ENCODE peak calls at places on chromosomes 13 and 19, in seven cellular contexts. Y is SW480; G is IMR-90; J is DMS153; V is stimulated activated naive CD8-positive, alpha-beta T cell treated with anti-CD3 and anti-CD28 coated beads, Interleukin-15, amount 100 ng/mL, for 72 hours; N is activated CD4-positive, alpha-beta T cell treated with anti-CD3 and anti-CD28 coated beads, Interleukin-2, amount 10 ng/mL, durations not matched to agents 7 days and 5 days; P is stimulated activated CD8-positive, alpha-beta memory T cell treated with anti-CD3 and anti-CD28 coated beads, Interleukin-12 subunit alpha, Interleukin-12 subunit beta, amount 100 ng/mL, for 4 hours. S is an unnamed sample.

GRCh38 chr13:51823861-51824260 is 19.9 kb upstream of the DHRS12 start:
- DNase-seq in Y (no peak), G (no peak), J (no peak), V (no peak), N (no peak), P (no peak), S (no peak)

GRCh38 chr13:99969368-99969933 is 2.1 kb downstream of the ZIC5 start:
- DNase-seq in Y (no peak), G (no peak), J (no peak), V (no peak), N (no peak), P (no peak), S (no peak)

GRCh38 chr13:45179428-45179827 is 21.4 kb downstream of the KCTD4 start:
- DNase-seq in Y (no peak), G (peak; percentile 63), J (no peak), V (no peak), N (no peak), P (no peak), S (no peak)

GRCh38 chr13:20923272-20923671 is 20.7 kb upstream of the XPO4 start:
- DNase-seq in Y (no peak), G (no peak), J (no peak), V (no peak), N (no peak), P (no peak), S (no peak)

GRCh38 chr19:29623726-29624488 is 17.8 kb downstream of the POP4 start:
- DNase-seq in Y (no peak), G (no peak), J (no peak), V (peak; percentile 38), N (peak; percentile 58), P (no peak), S (no peak)

GRCh38 chr13:79663420-79663819 is 182.5 kb downstream of the NDFIP2 start:
- DNase-seq in Y (no peak), G (no peak), J (no peak), V (no peak), N (no peak), P (no peak), S (no peak)

GRCh38 chr19:940591-941291 is 14.9 kb downstream of the ARID3A start:
- DNase-seq in Y (peak; percentile 76), G (peak; percentile 57), J (no peak), V (peak; percentile 45), N (peak; percentile 63), P (peak; percentile 54), S (peak; percentile 72)

GRCh38 chr19:48283908-48284307 is 14.0 kb downstream of the ZNF114 start:
- DNase-seq in Y (no peak), G (peak; percentile 97), J (no peak), V (no peak), N (no peak), P (no peak), S (no peak)

GRCh38 chr19:33350538-33351309 is 22.8 kb upstream of the CEBPG start:
- DNase-seq in Y (no peak), G (peak; percentile 56), J (no peak), V (no peak), N (no peak), P (no peak), S (no peak)

GRCh38 chr19:54882758-54883157 is 8.7 kb downstream of the FCAR start:
- DNase-seq in Y (peak; percentile 39), G (no peak), J (no peak), V (peak; percentile 8), N (peak; percentile 37), P (no peak), S (no peak)

GRCh38 chr13:51785592-51786424 is 18.2 kb downstream of the DHRS12 start:
- DNase-seq in Y (no peak), G (peak; percentile 44), J (peak; percentile 69), V (no peak), N (no peak), P (no peak), S (no peak)

GRCh38 chr19:3857449-3858003 is 11.3 kb downstream of the ZFR2 start:
- DNase-seq in Y (no peak), G (no peak), J (peak; percentile 14), V (no peak), N (no peak), P (no peak), S (no peak)

GRCh38 chr13:61316647-61317046 is 99.0 kb downstream of the PCDH20 start:
- DNase-seq in Y (no peak), G (no peak), J (no peak), V (no peak), N (no peak), P (no peak), S (no peak)

GRCh38 chr19:41994994-41995958 is 1.2 kb upstream of the ATP1A3 start:
- DNase-seq in Y (no peak), G (no peak), J (no peak), V (no peak), N (no peak), P (no peak), S (no peak)

GRCh38 chr13:51737609-51738008 is 66.4 kb downstream of the DHRS12 start:
- DNase-seq in Y (no peak), G (no peak), J (no peak), V (peak; percentile 21), N (no peak), P (no peak), S (no peak)

GRCh38 chr19:44576843-44577565 is 36.4 kb upstream of the IGSF23 start:
- DNase-seq in Y (peak; percentile 86), G (peak; percentile 20), J (no peak), V (peak; percentile 25), N (peak; percentile 26), P (no peak), S (peak; percentile 83)

GRCh38 chr19:16435238-16435911 is 36.4 kb downstream of the EPS15L1 start:
- DNase-seq in Y (no peak), G (peak; percentile 98), J (no peak), V (no peak), N (no peak), P (no peak), S (peak; percentile 78)

GRCh38 chr19:29680447-29680846 is 15.2 kb downstream of the PLEKHF1 start:
- DNase-seq in Y (no peak), G (no peak), J (no peak), V (peak; percentile 70), N (peak; percentile 86), P (peak; percentile 69), S (peak; percentile 37)

GRCh38 chr13:33119022-33119735 is 103.0 kb downstream of the KL start:
- DNase-seq in Y (no peak), G (no peak), J (no peak), V (no peak), N (no peak), P (no peak), S (no peak)

GRCh38 chr19:4319067-4319718 is 14.8 kb downstream of the FSD1 start:
- DNase-seq in Y (no peak), G (no peak), J (no peak), V (no peak), N (no peak), P (no peak), S (no peak)

GRCh38 chr19:3359850-3360493 is 6.4 kb upstream of the NFIC start:
- DNase-seq in Y (no peak), G (no peak), J (no peak), V (peak; percentile 49), N (no peak), P (no peak), S (peak; percentile 55)

GRCh38 chr19:18167975-18168645 is 5.5 kb upstream of the IFI30 start:
- DNase-seq in Y (peak; percentile 35), G (peak; percentile 16), J (no peak), V (peak; percentile 67), N (peak; percentile 73), P (peak; percentile 31), S (peak; percentile 67)

GRCh38 chr13:74570834-74571233 is 436.6 kb upstream of the KLF12 start:
- DNase-seq in Y (peak; percentile 13), G (peak; percentile 43), J (no peak), V (no peak), N (no peak), P (no peak), S (no peak)

GRCh38 chr13:29448124-29448685 is 147.3 kb downstream of the SLC7A1 start:
- DNase-seq in Y (no peak), G (no peak), J (no peak), V (no peak), N (no peak), P (no peak), S (no peak)